ENCODE peak calls at places on chromosomes 3 and 15, in seven cellular contexts. One of them, this sample, is unnamed.

GRCh38 chr3:140399853-140400252 is 278.0 kb upstream of the TRIM42 start:
- DNase-seq in HCT116: no peak
- DNase-seq in K562: no peak
- DNase-seq in HepG2: no peak
- DNase-seq in SK-N-SH: no peak
- DNase-seq in H1: no peak
- DNase-seq in GM12878: no peak
- DNase-seq in this sample: no peak

GRCh38 chr3:65265942-65266341 is 578.1 kb upstream of the ADAMTS9 start:
- DNase-seq in HCT116: no peak
- DNase-seq in K562: no peak
- DNase-seq in HepG2: no peak
- DNase-seq in SK-N-SH: no peak
- DNase-seq in H1: no peak
- DNase-seq in GM12878: no peak
- DNase-seq in this sample: no peak

GRCh38 chr3:87997298-87997697 is 61.5 kb downstream of the CGGBP1 start:
- DNase-seq in HCT116: no peak
- DNase-seq in K562: no peak
- DNase-seq in HepG2: no peak
- DNase-seq in SK-N-SH: no peak
- DNase-seq in H1: no peak
- DNase-seq in GM12878: peak
- DNase-seq in this sample: no peak

GRCh38 chr15:40272713-40273056 is 10.2 kb downstream of the ANKRD63 start:
- DNase-seq in HCT116: no peak
- DNase-seq in K562: no peak
- DNase-seq in HepG2: peak
- DNase-seq in SK-N-SH: no peak
- DNase-seq in H1: no peak
- DNase-seq in GM12878: no peak
- DNase-seq in this sample: no peak

GRCh38 chr3:143476965-143477640 is 357.5 kb downstream of the CHST2 start:
- DNase-seq in HCT116: no peak
- DNase-seq in K562: no peak
- DNase-seq in HepG2: no peak
- DNase-seq in SK-N-SH: no peak
- DNase-seq in H1: no peak
- DNase-seq in GM12878: no peak
- DNase-seq in this sample: no peak

GRCh38 chr3:150223090-150223489 is 185.0 kb upstream of the TSC22D2 start:
- DNase-seq in HCT116: no peak
- DNase-seq in K562: no peak
- DNase-seq in HepG2: no peak
- DNase-seq in SK-N-SH: no peak
- DNase-seq in H1: no peak
- DNase-seq in GM12878: no peak
- DNase-seq in this sample: no peak

GRCh38 chr3:14132689-14133088 is 7.8 kb downstream of the TMEM43 start:
- DNase-seq in HCT116: no peak
- DNase-seq in K562: no peak
- DNase-seq in HepG2: no peak
- DNase-seq in SK-N-SH: no peak
- DNase-seq in H1: no peak
- DNase-seq in GM12878: no peak
- DNase-seq in this sample: no peak

GRCh38 chr3:24387000-24387399 is 107.7 kb downstream of the THRB start:
- DNase-seq in HCT116: no peak
- DNase-seq in K562: no peak
- DNase-seq in HepG2: no peak
- DNase-seq in SK-N-SH: no peak
- DNase-seq in H1: no peak
- DNase-seq in GM12878: no peak
- DNase-seq in this sample: no peak

GRCh38 chr3:129736070-129736469 is 129.6 kb upstream of the PLXND1 start:
- DNase-seq in HCT116: no peak
- DNase-seq in K562: no peak
- DNase-seq in HepG2: no peak
- DNase-seq in SK-N-SH: no peak
- DNase-seq in H1: no peak
- DNase-seq in GM12878: no peak
- DNase-seq in this sample: no peak

GRCh38 chr15:40511472-40512133 is 40.8 kb downstream of the CHST14 start:
- DNase-seq in HCT116: no peak
- DNase-seq in K562: peak
- DNase-seq in HepG2: peak
- DNase-seq in SK-N-SH: peak
- DNase-seq in H1: no peak
- DNase-seq in GM12878: no peak
- DNase-seq in this sample: no peak

GRCh38 chr3:100159564-100160153 is 45.4 kb upstream of the FILIP1L start:
- DNase-seq in HCT116: no peak
- DNase-seq in K562: no peak
- DNase-seq in HepG2: no peak
- DNase-seq in SK-N-SH: peak
- DNase-seq in H1: no peak
- DNase-seq in GM12878: no peak
- DNase-seq in this sample: peak

GRCh38 chr3:18369561-18370185 is 55.5 kb downstream of the SATB1 start:
- DNase-seq in HCT116: no peak
- DNase-seq in K562: no peak
- DNase-seq in HepG2: no peak
- DNase-seq in SK-N-SH: peak
- DNase-seq in H1: no peak
- DNase-seq in GM12878: no peak
- DNase-seq in this sample: no peak

GRCh38 chr3:78644847-78645246 is 1123.0 kb downstream of the ROBO1 start:
- DNase-seq in HCT116: no peak
- DNase-seq in K562: no peak
- DNase-seq in HepG2: no peak
- DNase-seq in SK-N-SH: no peak
- DNase-seq in H1: no peak
- DNase-seq in GM12878: no peak
- DNase-seq in this sample: no peak

GRCh38 chr3:8571256-8571655 is 69.6 kb downstream of the LMCD1 start:
- DNase-seq in HCT116: no peak
- DNase-seq in K562: no peak
- DNase-seq in HepG2: no peak
- DNase-seq in SK-N-SH: no peak
- DNase-seq in H1: no peak
- DNase-seq in GM12878: no peak
- DNase-seq in this sample: no peak

GRCh38 chr15:69410290-69410874 is 3.8 kb upstream of the KIF23 start:
- DNase-seq in HCT116: peak
- DNase-seq in K562: no peak
- DNase-seq in HepG2: peak
- DNase-seq in SK-N-SH: peak
- DNase-seq in H1: no peak
- DNase-seq in GM12878: no peak
- DNase-seq in this sample: peak

GRCh38 chr3:6447166-6447801 is 413.6 kb upstream of the GRM7 start:
- DNase-seq in HCT116: no peak
- DNase-seq in K562: no peak
- DNase-seq in HepG2: no peak
- DNase-seq in SK-N-SH: no peak
- DNase-seq in H1: no peak
- DNase-seq in GM12878: no peak
- DNase-seq in this sample: no peak

GRCh38 chr3:48662753-48663488 is at the start of gene CELSR3:
- DNase-seq in HCT116: peak
- DNase-seq in K562: peak
- DNase-seq in HepG2: peak
- DNase-seq in SK-N-SH: peak
- DNase-seq in H1: peak
- DNase-seq in GM12878: peak
- DNase-seq in this sample: peak

GRCh38 chr3:99901200-99901926 is 83.7 kb downstream of the CMSS1 start:
- DNase-seq in HCT116: peak
- DNase-seq in K562: no peak
- DNase-seq in HepG2: peak
- DNase-seq in SK-N-SH: no peak
- DNase-seq in H1: no peak
- DNase-seq in GM12878: peak
- DNase-seq in this sample: peak

GRCh38 chr3:48135773-48136495 is 52.3 kb downstream of the CDC25A start:
- DNase-seq in HCT116: no peak
- DNase-seq in K562: no peak
- DNase-seq in HepG2: peak
- DNase-seq in SK-N-SH: no peak
- DNase-seq in H1: no peak
- DNase-seq in GM12878: no peak
- DNase-seq in this sample: peak

GRCh38 chr3:116342499-116342898 is 102.8 kb downstream of the LSAMP start:
- DNase-seq in HCT116: no peak
- DNase-seq in K562: no peak
- DNase-seq in HepG2: no peak
- DNase-seq in SK-N-SH: no peak
- DNase-seq in H1: no peak
- DNase-seq in GM12878: no peak
- DNase-seq in this sample: no peak

GRCh38 chr3:158258619-158259018 is 148.7 kb downstream of the RSRC1 start:
- DNase-seq in HCT116: no peak
- DNase-seq in K562: no peak
- DNase-seq in HepG2: no peak
- DNase-seq in SK-N-SH: no peak
- DNase-seq in H1: no peak
- DNase-seq in GM12878: no peak
- DNase-seq in this sample: no peak

GRCh38 chr15:56919708-56920637 is 1.5 kb downstream of the TCF12 start:
- DNase-seq in HCT116: no peak
- DNase-seq in K562: no peak
- DNase-seq in HepG2: peak
- DNase-seq in SK-N-SH: no peak
- DNase-seq in H1: no peak
- DNase-seq in GM12878: no peak
- DNase-seq in this sample: peak

GRCh38 chr3:145959457-145960088 is 201.4 kb downstream of the PLOD2 start:
- DNase-seq in HCT116: no peak
- DNase-seq in K562: no peak
- DNase-seq in HepG2: no peak
- DNase-seq in SK-N-SH: no peak
- DNase-seq in H1: no peak
- DNase-seq in GM12878: no peak
- DNase-seq in this sample: no peak

GRCh38 chr3:13296662-13297061 is 123.5 kb downstream of the NUP210 start:
- DNase-seq in HCT116: no peak
- DNase-seq in K562: no peak
- DNase-seq in HepG2: no peak
- DNase-seq in SK-N-SH: no peak
- DNase-seq in H1: no peak
- DNase-seq in GM12878: no peak
- DNase-seq in this sample: no peak

GRCh38 chr15:70633394-70633793 is 130.0 kb downstream of the UACA start:
- DNase-seq in HCT116: no peak
- DNase-seq in K562: no peak
- DNase-seq in HepG2: no peak
- DNase-seq in SK-N-SH: no peak
- DNase-seq in H1: no peak
- DNase-seq in GM12878: no peak
- DNase-seq in this sample: no peak
- H3K9ac ChIP-seq in HCT116: no peak
- H3K9ac ChIP-seq in K562: no peak
- H3K9ac ChIP-seq in HepG2: no peak
- H3K9ac ChIP-seq in SK-N-SH: no peak
- H3K9ac ChIP-seq in H1: no peak
- H3K9ac ChIP-seq in GM12878: no peak
- H3K9ac ChIP-seq in this sample: no peak

GRCh38 chr15:76974456-76975083 is 20.4 kb upstream of the PSTPIP1 start:
- DNase-seq in HCT116: no peak
- DNase-seq in K562: no peak
- DNase-seq in HepG2: no peak
- DNase-seq in SK-N-SH: no peak
- DNase-seq in H1: no peak
- DNase-seq in GM12878: no peak
- DNase-seq in this sample: no peak
- TF ChIP-seq RAD21 in HCT116: no peak
- TF ChIP-seq RAD21 in K562: no peak
- TF ChIP-seq RAD21 in HepG2: no peak
- TF ChIP-seq RAD21 in SK-N-SH: peak
- TF ChIP-seq RAD21 in H1: no peak
- TF ChIP-seq RAD21 in GM12878: no peak
- TF ChIP-seq RAD21 in this sample: no peak

GRCh38 chr3:46981932-46982471 is 2.5 kb downstream of the NBEAL2 start:
- DNase-seq in HCT116: no peak
- DNase-seq in K562: no peak
- DNase-seq in HepG2: no peak
- DNase-seq in SK-N-SH: no peak
- DNase-seq in H1: no peak
- DNase-seq in GM12878: no peak
- DNase-seq in this sample: no peak

GRCh38 chr3:46984591-46985459 is 5.4 kb downstream of the NBEAL2 start:
- DNase-seq in HCT116: no peak
- DNase-seq in K562: no peak
- DNase-seq in HepG2: no peak
- DNase-seq in SK-N-SH: no peak
- DNase-seq in H1: no peak
- DNase-seq in GM12878: no peak
- DNase-seq in this sample: no peak

GRCh38 chr3:46985588-46985987 is 6.1 kb downstream of the NBEAL2 start:
- DNase-seq in HCT116: no peak
- DNase-seq in K562: no peak
- DNase-seq in HepG2: no peak
- DNase-seq in SK-N-SH: no peak
- DNase-seq in H1: no peak
- DNase-seq in GM12878: no peak
- DNase-seq in this sample: no peak

GRCh38 chr3:46979958-46980497 is 562 bp downstream of the NBEAL2 start:
- DNase-seq in HCT116: no peak
- DNase-seq in K562: no peak
- DNase-seq in HepG2: no peak
- DNase-seq in SK-N-SH: no peak
- DNase-seq in H1: no peak
- DNase-seq in GM12878: no peak
- DNase-seq in this sample: no peak

GRCh38 chr3:46982581-46982980 is 3.1 kb downstream of the NBEAL2 start:
- DNase-seq in HCT116: no peak
- DNase-seq in K562: no peak
- DNase-seq in HepG2: no peak
- DNase-seq in SK-N-SH: no peak
- DNase-seq in H1: no peak
- DNase-seq in GM12878: no peak
- DNase-seq in this sample: no peak
- H3K9ac ChIP-seq in HCT116: no peak
- H3K9ac ChIP-seq in K562: peak
- H3K9ac ChIP-seq in HepG2: no peak
- H3K9ac ChIP-seq in SK-N-SH: no peak
- H3K9ac ChIP-seq in H1: no peak
- H3K9ac ChIP-seq in GM12878: no peak
- H3K9ac ChIP-seq in this sample: no peak

GRCh38 chr3:55795296-55795695 is 308.2 kb upstream of the WNT5A start:
- DNase-seq in HCT116: no peak
- DNase-seq in K562: no peak
- DNase-seq in HepG2: no peak
- DNase-seq in SK-N-SH: no peak
- DNase-seq in H1: no peak
- DNase-seq in GM12878: no peak
- DNase-seq in this sample: no peak
- TF ChIP-seq RAD21 in HCT116: no peak
- TF ChIP-seq RAD21 in K562: no peak
- TF ChIP-seq RAD21 in HepG2: no peak
- TF ChIP-seq RAD21 in SK-N-SH: no peak
- TF ChIP-seq RAD21 in H1: no peak
- TF ChIP-seq RAD21 in GM12878: no peak
- TF ChIP-seq RAD21 in this sample: no peak

GRCh38 chr3:23129817-23130216 is 73.3 kb upstream of the UBE2E2 start:
- DNase-seq in HCT116: no peak
- DNase-seq in K562: no peak
- DNase-seq in HepG2: no peak
- DNase-seq in SK-N-SH: no peak
- DNase-seq in H1: no peak
- DNase-seq in GM12878: no peak
- DNase-seq in this sample: no peak
- H3K9ac ChIP-seq in HCT116: no peak
- H3K9ac ChIP-seq in K562: no peak
- H3K9ac ChIP-seq in HepG2: no peak
- H3K9ac ChIP-seq in SK-N-SH: no peak
- H3K9ac ChIP-seq in H1: no peak
- H3K9ac ChIP-seq in GM12878: no peak
- H3K9ac ChIP-seq in this sample: no peak